ENCODE peak calls at places on chromosomes 1 and 21, in seven cellular contexts. O is neuronal stem cell, L is H9, R is mesendoderm, D is H1, W is IMR-90, M is trophoblast cell. E is an unnamed sample.

GRCh38 chr1:156859523-156860112 is 701 bp upstream of the INSRR start:
- DNase-seq in R (peak), O (no peak), D (peak), L (peak), W (no peak), M (no peak), E (peak)

GRCh38 chr1:224333309-224333926 is 3.4 kb upstream of the NVL start:
- DNase-seq in O (no peak), R (peak), D (no peak), L (no peak), W (peak), M (peak), E (peak)

GRCh38 chr1:107682467-107682866 is 282.5 kb downstream of the VAV3 start:
- DNase-seq in W (no peak), R (no peak), D (no peak), O (no peak), M (peak), L (no peak), E (no peak)

GRCh38 chr1:246450485-246451251 is 56.4 kb downstream of the SMYD3 start:
- DNase-seq in W (peak), R (peak), D (no peak), O (peak), L (no peak), M (peak), E (peak)

GRCh38 chr1:164683235-164683634 is 124.3 kb downstream of the PBX1 start:
- DNase-seq in W (no peak), D (no peak), R (peak), M (peak), O (no peak), L (no peak), E (no peak)

GRCh38 chr21:25578070-25578961 is 29.0 kb downstream of the MRPL39 start:
- DNase-seq in D (no peak), R (peak), W (peak), O (no peak), M (no peak), L (no peak), E (no peak)

GRCh38 chr1:115809847-115810246 is 31.1 kb downstream of the NHLH2 start:
- DNase-seq in L (no peak), O (no peak), R (no peak), M (no peak), D (no peak), W (no peak), E (no peak)

GRCh38 chr1:199460933-199461332 is 566.6 kb upstream of the NR5A2 start:
- DNase-seq in M (no peak), L (no peak), O (no peak), W (peak), D (no peak), R (peak), E (peak)

GRCh38 chr1:207335695-207336363 is 14.4 kb downstream of the CD55 start:
- DNase-seq in W (no peak), R (peak), O (no peak), D (no peak), L (no peak), M (peak), E (peak)

GRCh38 chr1:8604041-8604942 is 213.1 kb downstream of the RERE start:
- DNase-seq in L (no peak), O (no peak), D (no peak), M (no peak), W (no peak), R (no peak), E (peak)

GRCh38 chr1:204842892-204843291 is 27.8 kb upstream of the NFASC start:
- DNase-seq in D (no peak), M (peak), L (no peak), O (no peak), R (no peak), W (no peak), E (no peak)

GRCh38 chr1:175499595-175500367 is 243.6 kb downstream of the TNR start:
- DNase-seq in R (peak), O (no peak), D (no peak), M (peak), W (no peak), L (no peak), E (peak)

GRCh38 chr1:71861022-71861421 is 421.3 kb downstream of the NEGR1 start:
- DNase-seq in O (no peak), D (no peak), M (peak), L (no peak), W (peak), R (no peak), E (no peak)

GRCh38 chr1:15919316-15919715 is 56.6 kb downstream of the ZBTB17 start:
- DNase-seq in R (peak), W (peak), L (no peak), O (no peak), D (no peak), M (peak), E (peak)

GRCh38 chr1:42529724-42530161 is 66.7 kb downstream of the CCDC30 start:
- DNase-seq in L (no peak), R (no peak), M (peak), O (no peak), D (no peak), W (peak), E (peak)

GRCh38 chr1:214205053-214205452 is 75.9 kb upstream of the SMYD2 start:
- DNase-seq in R (no peak), M (no peak), D (no peak), L (no peak), W (no peak), O (peak), E (no peak)

GRCh38 chr1:205248793-205249601 is 21.3 kb downstream of the TMCC2 start:
- DNase-seq in L (no peak), W (peak), O (no peak), M (no peak), R (no peak), D (no peak), E (peak)

GRCh38 chr21:32747396-32747795 is 19.6 kb upstream of the SYNJ1 start:
- DNase-seq in O (no peak), M (no peak), L (no peak), R (no peak), W (no peak), D (no peak), E (no peak)

GRCh38 chr1:39159224-39160036 is 45.1 kb upstream of the MACF1 start:
- DNase-seq in W (peak), M (peak), L (peak), D (no peak), O (no peak), R (peak), E (no peak)

GRCh38 chr1:223837206-223837605 is 8.5 kb downstream of the TP53BP2 start:
- DNase-seq in R (no peak), L (no peak), W (peak), O (no peak), D (no peak), M (no peak), E (peak)

GRCh38 chr1:70436617-70437236 is 25.7 kb downstream of the CTH start:
- DNase-seq in M (peak), R (no peak), L (no peak), D (no peak), W (peak), O (no peak), E (peak)

GRCh38 chr1:70440642-70441391 is 29.7 kb downstream of the CTH start:
- DNase-seq in W (no peak), O (no peak), D (no peak), L (no peak), R (no peak), M (peak), E (no peak)

GRCh38 chr1:70442486-70442885 is 31.4 kb downstream of the CTH start:
- DNase-seq in L (no peak), W (no peak), R (no peak), O (no peak), M (no peak), D (no peak), E (no peak)

GRCh38 chr1:70441392-70442035 is 30.4 kb downstream of the CTH start:
- DNase-seq in L (no peak), M (no peak), D (no peak), O (no peak), R (no peak), W (no peak), E (no peak)

DNA sequence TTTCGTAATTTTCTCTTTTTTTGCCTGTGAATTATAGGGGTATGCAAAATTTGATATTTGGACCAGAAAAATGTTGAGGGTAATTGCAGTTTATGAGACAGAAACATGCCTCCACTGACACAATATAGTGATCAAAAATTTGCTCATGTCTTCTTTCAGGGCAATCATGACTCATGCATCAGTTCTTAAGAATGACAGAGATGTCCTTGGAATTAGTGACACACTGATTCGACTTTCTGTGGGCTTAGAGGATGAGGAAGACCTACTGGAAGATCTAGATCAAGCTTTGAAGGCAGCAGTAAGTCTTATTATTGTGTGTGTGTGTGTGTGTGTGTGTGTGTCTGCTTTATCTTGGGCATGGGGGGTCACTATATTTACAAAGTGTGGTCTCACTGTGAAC is 27.5 kb downstream of the CTH start:
- DNase-seq in D (no peak), W (peak), M (peak), L (no peak), R (no peak), O (no peak), E (peak)
- H3K4ac ChIP-seq in D (no peak), W (no peak), M (no peak), L (no peak), R (no peak), O (no peak), E (no peak)

GRCh38 chr21:45966995-45967394 is 14.6 kb upstream of the COL6A1 start:
- DNase-seq in R (no peak), D (no peak), W (no peak), M (no peak), L (no peak), O (no peak), E (no peak)

GRCh38 chr21:45965084-45965826 is 16.3 kb upstream of the COL6A1 start:
- DNase-seq in R (no peak), M (no peak), W (no peak), D (no peak), L (no peak), O (no peak), E (no peak)

GRCh38 chr21:45963225-45963555 is 18.4 kb upstream of the COL6A1 start:
- DNase-seq in D (no peak), L (no peak), W (peak), R (no peak), O (no peak), M (no peak), E (no peak)

GRCh38 chr21:45962531-45963224 is 18.9 kb upstream of the COL6A1 start:
- DNase-seq in L (no peak), R (no peak), W (no peak), M (no peak), D (no peak), O (no peak), E (no peak)

GRCh38 chr21:45964649-45965048 is 16.9 kb upstream of the COL6A1 start:
- DNase-seq in W (no peak), M (no peak), D (no peak), O (no peak), R (no peak), L (no peak), E (no peak)
- H2BK5ac ChIP-seq in W (no peak), M (no peak), D (no peak), O (peak), R (no peak), L (no peak), E (no peak)

DNA sequence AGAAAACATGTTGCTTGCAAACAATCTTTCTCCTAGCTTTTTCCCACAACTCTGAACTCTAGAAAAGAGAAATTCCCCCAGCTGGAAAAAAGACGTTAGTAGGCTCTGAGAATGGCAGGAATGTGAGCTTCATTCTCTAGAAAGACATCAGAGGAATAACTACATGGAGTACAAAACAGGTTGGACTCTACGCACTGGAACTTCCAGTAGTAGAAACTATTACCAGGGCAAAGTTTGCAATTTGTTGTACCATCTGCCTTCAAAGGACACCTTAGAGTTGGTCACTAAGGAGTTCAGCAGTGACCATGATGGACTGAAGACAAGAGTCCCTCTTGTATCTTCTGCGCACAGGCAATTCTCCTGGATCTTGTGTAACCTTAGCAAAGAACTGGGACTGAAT is 60.9 kb downstream of the SLC35D1 start:
- DNase-seq in D (no peak), R (no peak), W (no peak), L (no peak), M (peak), O (no peak), E (no peak)
- H3K4ac ChIP-seq in D (no peak), R (no peak), W (no peak), L (no peak), M (no peak), O (no peak), E (no peak)

GRCh38 chr1:225371366-225371765 is 56.5 kb downstream of the LBR start:
- DNase-seq in D (no peak), M (no peak), L (no peak), W (no peak), R (no peak), O (no peak), E (no peak)
- H2BK5ac ChIP-seq in D (no peak), M (no peak), L (no peak), W (no peak), R (no peak), O (no peak), E (no peak)

DNA sequence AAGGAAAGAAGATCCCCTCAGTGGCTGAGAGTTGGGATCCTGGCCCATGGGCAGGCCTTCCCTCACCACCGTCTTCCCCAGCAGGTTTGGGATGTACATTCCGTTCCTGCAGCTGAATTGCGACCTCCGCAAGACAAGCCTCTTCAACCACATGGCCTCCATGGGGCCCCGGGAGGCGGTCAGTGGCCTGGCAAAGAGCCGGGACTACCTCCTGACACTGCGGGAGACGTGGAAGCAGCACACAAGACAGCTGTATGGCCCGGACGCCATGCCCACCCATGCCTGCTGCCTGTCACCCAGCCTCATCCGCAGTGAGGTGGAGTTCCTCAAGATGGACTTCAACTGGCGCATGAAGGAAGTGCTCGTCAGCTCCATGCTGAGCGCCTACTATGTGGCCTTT is 16.3 kb upstream of the KPNA6 start:
- DNase-seq in M (no peak), D (no peak), R (no peak), L (no peak), W (no peak), O (no peak), E (no peak)
- H3K4ac ChIP-seq in M (no peak), D (no peak), R (no peak), L (no peak), W (no peak), O (no peak), E (no peak)

GRCh38 chr1:226991920-226992319 is 51.8 kb downstream of the COQ8A start:
- DNase-seq in O (no peak), M (no peak), L (no peak), D (no peak), R (no peak), W (no peak), E (no peak)
- H2BK5ac ChIP-seq in O (no peak), M (no peak), L (no peak), D (no peak), R (no peak), W (no peak), E (no peak)

GRCh38 chr1:55195523-55196233 is 19.5 kb downstream of the USP24 start:
- DNase-seq in M (peak), L (no peak), W (peak), O (no peak), R (no peak), D (no peak), E (peak)
- H3K4ac ChIP-seq in M (no peak), L (no peak), W (no peak), O (no peak), R (no peak), D (no peak), E (no peak)

DNA sequence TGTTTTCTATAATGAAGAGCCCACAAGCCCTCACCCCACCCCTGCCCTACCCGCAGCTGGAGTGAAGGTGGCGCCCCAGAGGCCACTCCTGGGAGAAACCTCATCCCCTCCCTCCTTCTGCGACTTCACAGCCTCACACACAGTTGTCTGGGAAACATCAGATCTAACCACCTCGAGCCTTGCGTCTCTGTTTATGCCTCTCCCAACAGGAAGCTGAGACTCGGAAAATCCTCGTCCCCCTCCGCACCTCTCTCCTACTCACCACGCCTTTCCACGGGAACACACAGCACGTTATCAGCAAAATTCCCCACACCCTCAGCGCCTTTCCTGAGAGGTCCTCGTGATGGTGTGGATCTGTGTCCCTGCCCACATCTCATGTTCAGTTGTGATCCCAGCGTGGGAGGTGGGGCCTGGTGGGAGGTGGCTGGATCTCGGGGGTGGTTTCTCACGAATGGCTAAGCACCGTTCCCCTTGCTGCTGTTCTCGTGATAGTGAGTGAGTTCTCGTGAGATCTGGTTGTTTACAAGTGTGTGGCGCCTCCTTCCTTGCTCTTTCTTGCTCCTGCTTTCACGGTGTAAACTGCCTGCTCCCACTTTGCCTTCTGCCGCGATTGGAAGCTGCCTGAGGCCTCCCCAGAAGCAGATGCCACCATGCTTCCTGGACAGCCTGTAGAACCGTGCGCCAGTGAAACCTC is 190.6 kb downstream of the KIF26B start:
- DNase-seq in L (peak), D (peak), M (no peak), O (no peak), W (no peak), R (peak), E (no peak)
- H2BK5ac ChIP-seq in L (no peak), D (peak), M (no peak), O (no peak), W (no peak), R (no peak), E (no peak)